ENCODE peak calls at places on chromosomes 6 and 20, in four cellular contexts. One of them, this sample, is unnamed.
A peak's percentile ranks its signal among the peaks of the same experiment; 100 is the strongest.

GRCh38 chr6:43628392-43629103 is 516 bp downstream of the GTPBP2 start:
- DNase-seq in K562: peak; percentile 77
- DNase-seq in HepG2: peak; percentile 68
- DNase-seq in GM12878: no peak
- DNase-seq in this sample: peak; percentile 37

GRCh38 chr6:3214898-3215297 is 12.6 kb downstream of the TUBB2B start:
- DNase-seq in K562: no peak
- DNase-seq in GM12878: no peak
- DNase-seq in HepG2: no peak
- DNase-seq in this sample: no peak

GRCh38 chr6:80460396-80460912 is 354.0 kb downstream of the BCKDHB start:
- DNase-seq in GM12878: no peak
- DNase-seq in K562: no peak
- DNase-seq in HepG2: no peak
- DNase-seq in this sample: no peak

GRCh38 chr6:35725081-35725708 is 11.6 kb upstream of the ARMC12 start:
- DNase-seq in HepG2: no peak
- DNase-seq in K562: peak; percentile 5
- DNase-seq in GM12878: no peak
- DNase-seq in this sample: no peak

GRCh38 chr6:110181131-110182027 is 1.2 kb downstream of the CDC40 start:
- DNase-seq in K562: no peak
- DNase-seq in GM12878: no peak
- DNase-seq in HepG2: no peak
- DNase-seq in this sample: no peak

GRCh38 chr20:42531675-42531985 is 658.1 kb downstream of the PTPRT start:
- DNase-seq in HepG2: no peak
- DNase-seq in K562: no peak
- DNase-seq in GM12878: no peak
- DNase-seq in this sample: no peak

GRCh38 chr6:33384581-33385020 is 7.0 kb upstream of the KIFC1 start:
- DNase-seq in HepG2: no peak
- DNase-seq in GM12878: no peak
- DNase-seq in K562: peak; percentile 44
- DNase-seq in this sample: peak; percentile 72

GRCh38 chr6:15510536-15511247 is 152.1 kb downstream of the DTNBP1 start:
- DNase-seq in GM12878: no peak
- DNase-seq in HepG2: no peak
- DNase-seq in K562: no peak
- DNase-seq in this sample: no peak

GRCh38 chr6:52454556-52454955 is 34.4 kb downstream of the EFHC1 start:
- DNase-seq in HepG2: peak; percentile 6
- DNase-seq in GM12878: no peak
- DNase-seq in K562: no peak
- DNase-seq in this sample: peak; percentile 16

GRCh38 chr6:3915076-3915791 is 66.1 kb downstream of the FAM50B start:
- DNase-seq in K562: no peak
- DNase-seq in GM12878: peak; percentile 24
- DNase-seq in HepG2: no peak
- DNase-seq in this sample: no peak

GRCh38 chr6:103122766-103123601 is 1729.5 kb downstream of the GRIK2 start:
- DNase-seq in K562: peak; percentile 4
- DNase-seq in GM12878: no peak
- DNase-seq in HepG2: peak; percentile 44
- DNase-seq in this sample: peak; percentile 69

GRCh38 chr6:109339906-109340678 is 42.2 kb downstream of the CD164 start:
- DNase-seq in HepG2: no peak
- DNase-seq in GM12878: no peak
- DNase-seq in K562: peak; percentile 75
- DNase-seq in this sample: no peak

GRCh38 chr6:73580247-73581149 is 59.7 kb upstream of the EEF1A1 start:
- DNase-seq in GM12878: peak; percentile 61
- DNase-seq in K562: peak; percentile 88
- DNase-seq in HepG2: peak; percentile 93
- DNase-seq in this sample: peak; percentile 96

GRCh38 chr6:38176797-38177751 is 357.5 kb downstream of the ZFAND3 start:
- DNase-seq in HepG2: peak; percentile 52
- DNase-seq in GM12878: no peak
- DNase-seq in K562: no peak
- DNase-seq in this sample: no peak

GRCh38 chr6:29887330-29887818 is 55.0 kb upstream of the HLA-A start:
- DNase-seq in HepG2: no peak
- DNase-seq in GM12878: no peak
- DNase-seq in K562: no peak
- DNase-seq in this sample: peak; percentile 8

GRCh38 chr20:28562510-28562898 is 2695.0 kb upstream of the DEFB115 start:
- DNase-seq in K562: peak; percentile 15
- DNase-seq in HepG2: no peak
- DNase-seq in GM12878: no peak
- DNase-seq in this sample: no peak

GRCh38 chr6:142294681-142295080 is 7.1 kb upstream of the ADGRG6 start:
- DNase-seq in GM12878: no peak
- DNase-seq in K562: no peak
- DNase-seq in HepG2: no peak
- DNase-seq in this sample: no peak

GRCh38 chr6:122734529-122735203 is 44.9 kb upstream of the FABP7 start:
- DNase-seq in K562: no peak
- DNase-seq in HepG2: no peak
- DNase-seq in GM12878: no peak
- DNase-seq in this sample: no peak

GRCh38 chr20:40477805-40478204 is 211.2 kb downstream of the MAFB start:
- DNase-seq in GM12878: no peak
- DNase-seq in K562: no peak
- DNase-seq in HepG2: no peak
- DNase-seq in this sample: no peak

GRCh38 chr6:37155394-37156312 is 14.3 kb upstream of the PIM1 start:
- DNase-seq in K562: peak; percentile 56
- DNase-seq in GM12878: peak; percentile 97
- DNase-seq in HepG2: no peak
- DNase-seq in this sample: no peak

GRCh38 chr6:55528624-55529023 is 50.4 kb downstream of the HMGCLL1 start:
- DNase-seq in HepG2: peak; percentile 43
- DNase-seq in K562: no peak
- DNase-seq in GM12878: peak; percentile 5
- DNase-seq in this sample: peak; percentile 51

GRCh38 chr20:22678678-22679077 is 94.3 kb upstream of the FOXA2 start:
- DNase-seq in HepG2: no peak
- DNase-seq in GM12878: no peak
- DNase-seq in K562: no peak
- DNase-seq in this sample: no peak

GRCh38 chr20:4091332-4092135 is 76.2 kb upstream of the RNF24 start:
- DNase-seq in HepG2: peak; percentile 67
- DNase-seq in GM12878: no peak
- DNase-seq in K562: peak; percentile 74
- DNase-seq in this sample: no peak

GRCh38 chr6:52505726-52506501 is 70.9 kb downstream of the TRAM2 start:
- DNase-seq in HepG2: no peak
- DNase-seq in K562: no peak
- DNase-seq in GM12878: no peak
- DNase-seq in this sample: no peak

GRCh38 chr6:150057501-150057951 is 11.4 kb downstream of the ULBP3 start:
- DNase-seq in HepG2: no peak
- DNase-seq in K562: no peak
- DNase-seq in GM12878: no peak
- DNase-seq in this sample: no peak

GRCh38 chr6:46306429-46306828 is 135.6 kb upstream of the ENPP5 start:
- DNase-seq in K562: no peak
- DNase-seq in GM12878: no peak
- DNase-seq in HepG2: no peak
- DNase-seq in this sample: no peak

GRCh38 chr20:54464003-54464402 is 11.4 kb upstream of the DOK5 start:
- DNase-seq in K562: no peak
- DNase-seq in HepG2: no peak
- DNase-seq in GM12878: no peak
- DNase-seq in this sample: no peak

GRCh38 chr20:60087563-60088105 is 129.4 kb downstream of the CDH26 start:
- DNase-seq in GM12878: no peak
- DNase-seq in HepG2: no peak
- DNase-seq in K562: no peak
- DNase-seq in this sample: no peak
- TF ChIP-seq EZH2 in GM12878: no peak
- TF ChIP-seq EZH2 in HepG2: peak; percentile 66
- TF ChIP-seq EZH2 in K562: no peak
- TF ChIP-seq EZH2 in this sample: no peak

DNA sequence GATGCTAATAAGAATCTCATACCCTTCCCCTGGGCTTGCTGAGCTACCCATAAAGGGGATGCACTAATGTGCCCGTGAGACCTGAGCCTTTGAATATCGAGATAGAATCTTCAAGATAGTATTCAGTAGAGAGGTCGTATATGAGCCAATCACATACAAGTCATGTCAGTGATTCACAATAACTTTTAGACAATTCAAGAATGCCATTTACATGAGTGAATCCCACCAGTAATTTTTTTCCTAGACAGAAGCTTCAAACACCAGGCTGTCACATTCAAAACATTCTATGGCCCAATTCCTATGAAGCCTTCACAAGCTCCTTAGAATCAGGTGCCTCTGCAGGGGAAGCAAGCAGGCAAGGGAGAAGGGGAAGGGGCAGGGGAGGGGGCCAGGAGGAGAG is 71.2 kb downstream of the STMND1 start:
- DNase-seq in HepG2: no peak
- DNase-seq in GM12878: no peak
- DNase-seq in K562: no peak
- DNase-seq in this sample: no peak
- TF ChIP-seq ZBTB33 in HepG2: no peak
- TF ChIP-seq ZBTB33 in GM12878: no peak
- TF ChIP-seq ZBTB33 in K562: no peak
- TF ChIP-seq ZBTB33 in this sample: no peak

GRCh38 chr6:129744201-129744879 is 34.4 kb upstream of the ARHGAP18 start:
- DNase-seq in GM12878: no peak
- DNase-seq in K562: no peak
- DNase-seq in HepG2: peak; percentile 76
- DNase-seq in this sample: peak; percentile 78
- H3K27ac ChIP-seq in GM12878: no peak overlapping the region
- H3K27ac ChIP-seq in K562: no peak overlapping the region
- H3K27ac ChIP-seq in HepG2: no peak overlapping the region
- H3K27ac ChIP-seq in this sample: peak overlapping the region; percentile 100

GRCh38 chr20:34220581-34220980 is 20.6 kb upstream of the ASIP start:
- DNase-seq in HepG2: no peak
- DNase-seq in K562: no peak
- DNase-seq in GM12878: no peak
- DNase-seq in this sample: no peak
- TF ChIP-seq EZH2 in HepG2: no peak
- TF ChIP-seq EZH2 in K562: no peak
- TF ChIP-seq EZH2 in GM12878: no peak
- TF ChIP-seq EZH2 in this sample: no peak

DNA sequence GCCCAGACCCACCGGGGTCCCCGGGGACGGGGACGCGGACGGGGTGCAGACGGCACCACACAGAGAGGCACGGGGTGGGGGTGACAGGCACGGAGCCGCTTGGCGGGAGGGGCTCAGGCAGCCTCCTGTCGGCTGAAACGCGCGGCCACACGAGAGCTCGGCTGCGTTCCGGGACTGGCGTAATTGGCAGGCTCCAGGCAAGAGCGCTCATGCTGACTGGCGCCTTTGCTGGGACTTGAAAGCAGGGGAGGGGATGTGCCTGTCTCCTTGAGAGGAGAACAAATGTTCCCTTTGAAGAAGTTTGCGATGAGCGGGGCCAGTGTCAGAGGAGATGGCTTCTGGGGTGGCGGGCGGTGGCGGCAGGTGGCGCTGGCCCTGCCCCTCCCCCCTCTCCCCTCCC is 25.8 kb downstream of the BHLHE23 start:
- DNase-seq in GM12878: no peak
- DNase-seq in K562: no peak
- DNase-seq in HepG2: no peak
- DNase-seq in this sample: no peak
- TF ChIP-seq ZBTB33 in GM12878: no peak
- TF ChIP-seq ZBTB33 in K562: no peak
- TF ChIP-seq ZBTB33 in HepG2: no peak
- TF ChIP-seq ZBTB33 in this sample: no peak

DNA sequence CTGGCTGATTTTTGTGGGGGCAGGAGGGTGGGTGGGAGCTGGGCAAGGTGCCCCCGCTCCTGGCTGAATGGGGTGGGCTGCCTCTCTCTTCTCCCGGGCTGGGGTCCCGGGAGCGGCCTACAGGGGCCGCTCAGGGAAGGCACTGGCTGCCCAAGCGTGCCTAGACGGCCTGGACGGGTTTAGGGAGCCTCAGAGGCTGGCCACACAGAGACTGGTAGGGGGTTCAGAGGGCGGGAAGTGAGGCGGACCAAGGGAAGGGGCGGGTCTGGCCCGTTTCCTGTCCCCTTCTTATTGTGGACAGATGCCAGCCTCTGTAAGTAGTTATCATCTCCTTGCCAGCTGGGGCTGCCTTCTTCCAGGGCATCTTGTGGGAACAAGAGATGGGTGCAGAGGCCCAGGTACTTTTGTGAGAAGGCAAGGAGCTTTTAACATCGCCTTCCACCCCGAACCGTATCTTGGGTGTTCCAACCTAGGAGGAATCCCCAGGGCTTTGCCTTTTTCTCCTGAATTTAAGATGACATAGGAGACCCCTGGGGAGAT is 437 bp downstream of the CD40 start:
- DNase-seq in HepG2: no peak
- DNase-seq in K562: no peak
- DNase-seq in GM12878: no peak
- DNase-seq in this sample: no peak
- H3K27ac ChIP-seq in HepG2: no peak overlapping the region
- H3K27ac ChIP-seq in K562: no peak overlapping the region
- H3K27ac ChIP-seq in GM12878: peak overlapping the region; percentile 76
- H3K27ac ChIP-seq in this sample: peak overlapping the region; percentile 33

DNA sequence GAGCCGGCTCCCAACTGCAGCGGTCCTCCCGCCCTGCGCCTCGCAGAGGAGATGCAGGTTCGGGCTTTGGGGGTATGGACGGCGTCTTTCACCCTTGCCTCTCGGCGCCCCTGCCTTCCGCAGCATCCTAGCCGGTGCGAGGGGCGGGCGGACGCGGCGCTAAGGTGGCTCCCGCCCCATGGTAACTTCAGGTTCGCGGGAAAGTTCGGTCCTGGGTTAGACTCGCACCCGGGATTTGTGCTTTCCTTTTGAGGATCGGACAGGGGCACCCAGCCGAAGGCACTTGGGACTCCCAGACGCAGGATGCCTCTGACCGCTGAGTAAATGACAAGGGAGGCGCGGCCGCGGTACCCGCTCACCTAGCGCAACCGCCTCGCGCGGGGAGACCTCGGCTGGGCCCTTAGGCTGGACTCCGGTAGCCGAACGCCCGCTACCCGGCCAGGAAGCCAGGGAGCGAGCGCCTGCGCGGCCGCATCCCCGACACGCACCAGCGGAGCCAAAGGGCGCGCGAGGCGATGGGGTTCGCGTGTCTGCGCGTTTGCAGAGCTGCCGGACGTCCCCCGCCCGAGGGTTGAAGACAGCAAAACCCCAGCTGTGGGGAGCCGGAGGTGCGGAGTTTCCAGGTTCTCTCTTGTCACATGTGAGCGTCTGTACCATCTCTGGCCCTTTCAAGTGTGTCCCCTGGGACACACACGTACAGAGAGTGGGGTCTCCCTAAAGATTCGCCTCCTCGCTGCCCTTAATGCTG is 1.1 kb downstream of the RSPO3 start:
- DNase-seq in GM12878: no peak
- DNase-seq in K562: no peak
- DNase-seq in HepG2: no peak
- DNase-seq in this sample: no peak
- TF ChIP-seq EZH2 in GM12878: no peak
- TF ChIP-seq EZH2 in K562: no peak
- TF ChIP-seq EZH2 in HepG2: peak; percentile 97
- TF ChIP-seq EZH2 in this sample: no peak

GRCh38 chr6:11258260-11259237 is 26.1 kb upstream of the NEDD9 start:
- DNase-seq in K562: no peak
- DNase-seq in HepG2: no peak
- DNase-seq in GM12878: no peak
- DNase-seq in this sample: no peak
- TF ChIP-seq ZBTB33 in K562: no peak
- TF ChIP-seq ZBTB33 in HepG2: no peak
- TF ChIP-seq ZBTB33 in GM12878: no peak
- TF ChIP-seq ZBTB33 in this sample: no peak

This sample was measured in HCT116.